ENCODE peak calls at places on chromosomes 11 and 22, in six cellular contexts. Y is colonic mucosa, N is EH, L is A673, S is fibroblast of mammary gland, T is endodermal cell. V is an unnamed sample.

GRCh38 chr11:123690490-123690889 is 36.1 kb upstream of the SCN3B start:
- DNase-seq in S (peak; percentile 71), L (no peak), Y (no peak), N (peak; percentile 41), T (no peak), V (peak; percentile 47)

GRCh38 chr11:82012276-82012675 is 721.4 kb downstream of the FAM181B start:
- DNase-seq in Y (no peak), T (no peak), S (no peak), L (no peak), N (no peak), V (no peak)

GRCh38 chr22:30998329-30998728 is 29.3 kb downstream of the TUG1 start:
- DNase-seq in T (no peak), Y (no peak), N (no peak), S (no peak), L (no peak), V (no peak)

GRCh38 chr11:66294626-66295620 is 3.2 kb downstream of the TMEM151A start:
- DNase-seq in S (no peak), T (peak; percentile 39), N (no peak), L (no peak), Y (no peak), V (no peak)

GRCh38 chr11:3046641-3047040 is 10.6 kb downstream of the CARS1 start:
- DNase-seq in Y (no peak), S (no peak), T (no peak), N (peak; percentile 32), L (no peak), V (no peak)

GRCh38 chr22:26756675-26757293 is 99.4 kb downstream of the MIAT start:
- DNase-seq in N (peak; percentile 51), S (peak; percentile 46), T (peak; percentile 87), Y (peak; percentile 37), L (peak; percentile 69), V (peak; percentile 85)

GRCh38 chr11:47271961-47272661 is 2.2 kb downstream of the MADD start:
- DNase-seq in Y (peak; percentile 51), L (no peak), N (no peak), T (no peak), S (no peak), V (no peak)

GRCh38 chr11:112968988-112969714 is 7.9 kb downstream of the NCAM1 start:
- DNase-seq in Y (no peak), L (no peak), N (peak; percentile 38), T (no peak), S (peak; percentile 8), V (peak; percentile 91)

GRCh38 chr22:48799227-48799970 is 1028.3 kb downstream of the BRD1 start:
- DNase-seq in N (no peak), Y (no peak), L (no peak), S (no peak), T (no peak), V (no peak)

GRCh38 chr11:127640822-127641485 is 640.4 kb upstream of the KIRREL3 start:
- DNase-seq in T (no peak), Y (no peak), L (no peak), S (no peak), N (no peak), V (no peak)

GRCh38 chr11:57515332-57516060 is at the start of gene SLC43A1:
- DNase-seq in S (peak; percentile 59), N (peak; percentile 70), Y (peak; percentile 72), T (peak; percentile 72), L (peak; percentile 69), V (peak; percentile 62)

GRCh38 chr11:14374922-14375630 is 16.1 kb upstream of the RRAS2 start:
- DNase-seq in Y (no peak), L (no peak), N (no peak), S (no peak), T (peak; percentile 79), V (no peak)

GRCh38 chr22:37898441-37899181 is 7.5 kb upstream of the MICALL1 start:
- DNase-seq in L (no peak), Y (no peak), N (no peak), T (peak; percentile 70), S (no peak), V (peak; percentile 19)

GRCh38 chr22:50731811-50732624 is 6.0 kb upstream of the ACR start:
- DNase-seq in S (peak; percentile 44), N (peak; percentile 44), T (peak; percentile 70), Y (peak; percentile 36), L (peak; percentile 73), V (peak; percentile 29)